ENCODE peak calls at places on chromosomes 16 and 17, in four cellular contexts. O is A549, P is K562, W is GM12878. R is an unnamed sample.

GRCh38 chr17:6387442-6387841 is 47.5 kb downstream of the AIPL1 start:
- DNase-seq in P (no peak), W (no peak), O (no peak), R (no peak)

GRCh38 chr17:71338396-71338795 is 782.4 kb upstream of the SOX9 start:
- DNase-seq in O (peak), W (no peak), P (no peak), R (no peak)

GRCh38 chr16:59552164-59552563 is 818.0 kb upstream of the GOT2 start:
- DNase-seq in W (no peak), P (no peak), O (no peak), R (peak)

GRCh38 chr17:40151414-40151955 is 11.1 kb downstream of the CASC3 start:
- DNase-seq in W (no peak), O (no peak), P (no peak), R (no peak)

GRCh38 chr17:78416311-78416711 is 37.9 kb downstream of the PGS1 start:
- DNase-seq in P (no peak), W (no peak), O (no peak), R (no peak)

GRCh38 chr17:74842599-74843351 is 16.9 kb downstream of the GRIN2C start:
- DNase-seq in O (peak), P (peak), W (no peak), R (peak)

GRCh38 chr17:17590883-17591407 is 563 bp downstream of the PEMT start:
- DNase-seq in P (peak), O (no peak), W (no peak), R (no peak)

GRCh38 chr17:9368631-9369030 is 207.0 kb downstream of the STX8 start:
- DNase-seq in W (no peak), P (no peak), O (no peak), R (no peak)

GRCh38 chr17:17870292-17870691 is 33.5 kb upstream of the SREBF1 start:
- DNase-seq in P (no peak), O (no peak), W (no peak), R (no peak)

GRCh38 chr17:51200846-51201245 is 34.6 kb downstream of the NME2 start:
- DNase-seq in P (no peak), O (no peak), W (no peak), R (no peak)

GRCh38 chr16:57045694-57046381 is 46.5 kb upstream of the CPNE2 start:
- DNase-seq in P (peak), O (peak), W (peak), R (peak)

GRCh38 chr16:49918257-49918656 is 62.3 kb upstream of the ZNF423 start:
- DNase-seq in P (peak), W (no peak), O (no peak), R (no peak)

GRCh38 chr16:70675851-70676513 is 9.9 kb downstream of the MTSS2 start:
- DNase-seq in W (no peak), O (no peak), P (no peak), R (no peak)

GRCh38 chr17:48427598-48427997 is 2.4 kb downstream of the SKAP1 start:
- DNase-seq in W (no peak), O (no peak), P (peak), R (no peak)

DNA sequence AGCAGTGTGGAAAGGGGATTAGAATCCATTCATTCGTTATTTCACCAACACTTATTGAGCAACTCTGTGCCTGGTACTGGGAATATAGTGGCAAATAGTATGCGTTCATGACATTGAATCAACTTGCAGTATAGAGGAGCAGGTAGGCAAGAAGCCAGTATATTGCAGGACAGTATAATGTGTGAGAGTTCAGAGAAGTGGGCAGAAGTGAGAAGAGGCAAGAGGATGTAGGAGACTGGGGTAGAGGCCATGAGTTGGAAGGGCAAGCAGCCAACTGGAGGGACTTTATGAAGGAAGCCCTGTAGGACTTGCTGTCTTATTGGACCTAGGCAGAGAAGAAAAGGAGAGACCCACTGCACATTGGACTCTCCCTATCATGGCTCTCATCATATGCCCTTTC is 12.3 kb downstream of the HSD17B2 start:
- DNase-seq in O (no peak), P (no peak), W (no peak), R (no peak)
- TF ChIP-seq CHD4 in O (no peak), P (no peak), W (no peak), R (no peak)

DNA sequence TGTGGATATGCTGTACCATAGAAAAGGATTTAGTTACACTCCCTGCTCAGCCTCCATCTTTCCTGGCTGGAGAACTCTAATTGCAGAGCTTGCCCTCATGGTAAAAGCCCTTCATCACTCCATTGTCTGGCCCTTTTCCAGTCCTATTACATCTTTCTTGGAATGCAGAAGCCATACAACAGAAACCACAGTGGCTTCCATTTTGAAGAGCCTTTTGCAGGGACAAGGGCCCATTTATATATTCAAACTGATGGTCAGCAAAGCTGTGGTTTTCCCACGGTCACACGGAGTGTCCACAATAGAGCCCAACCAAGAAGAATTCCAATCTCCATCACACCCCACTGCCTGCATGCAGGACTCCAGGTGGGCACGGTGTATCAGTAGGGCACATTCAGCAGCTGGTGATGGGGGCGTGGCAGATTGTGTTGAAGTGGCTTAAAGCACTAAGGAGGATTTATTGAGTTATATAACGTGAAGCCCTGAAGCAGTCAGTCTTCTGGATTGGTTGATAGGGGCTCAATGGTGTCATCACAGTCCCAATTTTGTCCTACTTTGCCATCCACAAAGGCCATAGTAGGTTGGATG is 20.3 kb downstream of the COPRS start:
- DNase-seq in W (no peak), P (no peak), O (no peak), R (no peak)
- TF ChIP-seq BHLHE40 in W (no peak), P (no peak), O (no peak), R (no peak)

GRCh38 chr17:69246726-69247375 is 18.2 kb upstream of the ABCA10 start:
- DNase-seq in P (peak), W (peak), O (peak), R (peak)
- TF ChIP-seq CHD4 in P (no peak), W (no peak), O (no peak), R (no peak)

GRCh38 chr16:85352221-85352620 is 239.9 kb upstream of the CIBAR2 start:
- DNase-seq in W (no peak), P (no peak), O (no peak), R (no peak)

GRCh38 chr16:85349413-85350145 is 237.3 kb upstream of the CIBAR2 start:
- DNase-seq in P (no peak), W (no peak), O (no peak), R (no peak)

GRCh38 chr16:85353013-85353412 is 240.7 kb upstream of the CIBAR2 start:
- DNase-seq in O (no peak), P (no peak), W (no peak), R (no peak)

GRCh38 chr16:85350146-85350728 is 238.0 kb upstream of the CIBAR2 start:
- DNase-seq in P (no peak), W (no peak), O (no peak), R (no peak)

DNA sequence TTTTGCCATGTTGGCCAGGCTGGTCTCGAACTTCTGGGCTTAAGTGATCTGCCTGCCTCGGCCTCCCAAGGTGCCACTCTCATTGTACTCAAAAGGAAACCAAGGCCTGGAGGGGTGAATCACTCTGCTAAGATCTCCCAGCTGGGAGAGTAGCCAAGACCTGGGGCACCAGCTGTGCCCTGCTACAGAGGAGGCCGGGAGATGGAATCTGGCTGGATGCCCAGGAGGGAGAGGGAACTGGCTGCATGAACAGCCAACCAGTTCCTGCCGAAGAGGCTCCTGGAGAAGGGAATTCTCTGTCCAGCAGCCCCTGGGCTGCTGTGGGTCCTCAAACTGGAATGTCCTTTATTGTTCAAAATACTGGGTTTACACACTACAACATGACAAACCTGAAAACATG is 238.7 kb upstream of the CIBAR2 start:
- DNase-seq in W (no peak), O (peak), P (no peak), R (no peak)
- TF ChIP-seq BHLHE40 in W (no peak), O (no peak), P (no peak), R (no peak)

DNA sequence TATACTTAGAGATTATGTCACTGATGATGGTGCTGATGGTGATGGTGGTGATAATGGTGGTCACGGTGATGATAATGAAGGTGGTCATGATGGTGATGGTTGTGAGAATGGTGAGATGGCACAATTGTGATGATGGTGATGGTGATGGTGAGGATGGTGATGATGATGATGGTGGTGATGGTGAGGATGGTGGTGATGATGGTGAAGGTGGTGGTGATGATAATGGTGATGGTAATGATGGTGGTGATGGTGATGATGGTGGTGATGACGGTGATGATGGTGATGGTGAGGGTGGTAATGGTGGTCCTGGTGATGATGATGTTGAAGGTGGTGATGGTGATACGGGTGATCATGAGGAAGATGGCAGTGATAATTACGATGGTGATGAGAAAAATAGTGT is 5.5 kb upstream of the CDT1 start:
- DNase-seq in O (no peak), P (no peak), W (no peak), R (no peak)
- TF ChIP-seq CHD4 in O (no peak), P (no peak), W (no peak), R (no peak)

GRCh38 chr17:29138184-29138955 is 41.8 kb downstream of the MYO18A start:
- DNase-seq in O (no peak), W (no peak), P (no peak), R (no peak)
- TF ChIP-seq BHLHE40 in O (no peak), W (peak), P (no peak), R (no peak)

GRCh38 chr16:2028620-2029220 is 2.0 kb downstream of the NHERF2 start:
- DNase-seq in P (no peak), W (no peak), O (no peak), R (no peak)

GRCh38 chr16:2025878-2026460 is 733 bp upstream of the NHERF2 start:
- DNase-seq in P (no peak), O (no peak), W (no peak), R (no peak)

GRCh38 chr16:2026461-2027023 is at the start of gene NHERF2:
- DNase-seq in P (peak), W (no peak), O (no peak), R (no peak)

GRCh38 chr16:2028146-2028545 is 1.4 kb downstream of the NHERF2 start:
- DNase-seq in O (no peak), P (no peak), W (no peak), R (no peak)

GRCh38 chr16:2027024-2028010 is 615 bp downstream of the NHERF2 start:
- DNase-seq in O (no peak), P (peak), W (no peak), R (peak)
- TF ChIP-seq CHD4 in O (no peak), P (no peak), W (no peak), R (no peak)

GRCh38 chr16:89924298-89924924 is 1.3 kb downstream of the TUBB3 start:
- DNase-seq in W (no peak), O (no peak), P (peak), R (peak)
- TF ChIP-seq BHLHE40 in W (no peak), O (no peak), P (no peak), R (no peak)